ENCODE peak calls at places on chromosome 12, in five cellular contexts. One of them, this sample, is unnamed.

GRCh38 chr12:76455582-76456345 is 103.8 kb downstream of the OSBPL8 start:
- DNase-seq in cortex of kidney: no peak
- DNase-seq in nephron progenitor cell: no peak
- DNase-seq in SHP77: peak; percentile 42
- DNase-seq in AG10803: peak; percentile 91
- DNase-seq in this sample: peak; percentile 15

GRCh38 chr12:24034160-24034559 is 84.7 kb upstream of the SOX5 start:
- DNase-seq in nephron progenitor cell: peak; percentile 14
- DNase-seq in AG10803: peak; percentile 17
- DNase-seq in cortex of kidney: no peak
- DNase-seq in SHP77: no peak
- DNase-seq in this sample: no peak

GRCh38 chr12:109273354-109273753 is 35.7 kb downstream of the FOXN4 start:
- DNase-seq in cortex of kidney: no peak
- DNase-seq in nephron progenitor cell: peak; percentile 57
- DNase-seq in SHP77: peak; percentile 15
- DNase-seq in AG10803: no peak
- DNase-seq in this sample: no peak

GRCh38 chr12:108519558-108519957 is 4.5 kb downstream of the FICD start:
- DNase-seq in cortex of kidney: no peak
- DNase-seq in nephron progenitor cell: no peak
- DNase-seq in SHP77: no peak
- DNase-seq in AG10803: no peak
- DNase-seq in this sample: no peak

GRCh38 chr12:93148412-93148811 is 219.3 kb upstream of the EEA1 start:
- DNase-seq in AG10803: no peak
- DNase-seq in cortex of kidney: no peak
- DNase-seq in nephron progenitor cell: no peak
- DNase-seq in SHP77: no peak
- DNase-seq in this sample: no peak

GRCh38 chr12:65830305-65830704 is 6.0 kb downstream of the HMGA2 start:
- DNase-seq in cortex of kidney: no peak
- DNase-seq in AG10803: no peak
- DNase-seq in SHP77: no peak
- DNase-seq in nephron progenitor cell: no peak
- DNase-seq in this sample: no peak

GRCh38 chr12:124661382-124661781 is 94.0 kb upstream of the NCOR2 start:
- DNase-seq in SHP77: no peak
- DNase-seq in nephron progenitor cell: no peak
- DNase-seq in AG10803: no peak
- DNase-seq in cortex of kidney: no peak
- DNase-seq in this sample: peak; percentile 68

GRCh38 chr12:14129601-14130178 is 148.3 kb upstream of the GRIN2B start:
- DNase-seq in SHP77: no peak
- DNase-seq in cortex of kidney: no peak
- DNase-seq in nephron progenitor cell: no peak
- DNase-seq in AG10803: no peak
- DNase-seq in this sample: no peak

GRCh38 chr12:80045594-80045993 is 53.7 kb upstream of the OTOGL start:
- DNase-seq in nephron progenitor cell: no peak
- DNase-seq in cortex of kidney: no peak
- DNase-seq in AG10803: peak; percentile 70
- DNase-seq in SHP77: no peak
- DNase-seq in this sample: no peak

GRCh38 chr12:131869871-131870418 is 24.5 kb upstream of the ULK1 start:
- DNase-seq in cortex of kidney: no peak
- DNase-seq in SHP77: no peak
- DNase-seq in AG10803: peak; percentile 79
- DNase-seq in nephron progenitor cell: no peak
- DNase-seq in this sample: no peak

GRCh38 chr12:23140710-23141109 is 515.7 kb downstream of the ETNK1 start:
- DNase-seq in AG10803: no peak
- DNase-seq in cortex of kidney: no peak
- DNase-seq in nephron progenitor cell: no peak
- DNase-seq in SHP77: no peak
- DNase-seq in this sample: no peak

GRCh38 chr12:116717466-116718457 is 20.1 kb downstream of the SPRING1 start:
- DNase-seq in SHP77: peak; percentile 31
- DNase-seq in nephron progenitor cell: peak; percentile 26
- DNase-seq in cortex of kidney: no peak
- DNase-seq in AG10803: peak; percentile 72
- DNase-seq in this sample: no peak

GRCh38 chr12:118981285-118982201 is at the start of gene SRRM4:
- DNase-seq in nephron progenitor cell: peak; percentile 96
- DNase-seq in cortex of kidney: no peak
- DNase-seq in SHP77: peak; percentile 94
- DNase-seq in AG10803: no peak
- DNase-seq in this sample: peak; percentile 98

GRCh38 chr12:109752117-109753053 is 38.8 kb downstream of the FAM222A start:
- DNase-seq in AG10803: no peak
- DNase-seq in SHP77: no peak
- DNase-seq in nephron progenitor cell: no peak
- DNase-seq in cortex of kidney: no peak
- DNase-seq in this sample: peak; percentile 91

GRCh38 chr12:123976227-123976826 is 3.3 kb downstream of the ZNF664 start:
- DNase-seq in AG10803: no peak
- DNase-seq in nephron progenitor cell: no peak
- DNase-seq in cortex of kidney: no peak
- DNase-seq in SHP77: no peak
- DNase-seq in this sample: no peak

GRCh38 chr12:130685250-130685649 is 30.8 kb downstream of the RIMBP2 start:
- DNase-seq in SHP77: no peak
- DNase-seq in nephron progenitor cell: no peak
- DNase-seq in cortex of kidney: no peak
- DNase-seq in AG10803: no peak
- DNase-seq in this sample: no peak

GRCh38 chr12:47903927-47904646 is 707 bp downstream of the VDR start:
- DNase-seq in AG10803: peak; percentile 89
- DNase-seq in SHP77: no peak
- DNase-seq in cortex of kidney: no peak
- DNase-seq in nephron progenitor cell: no peak
- DNase-seq in this sample: no peak

GRCh38 chr12:131024026-131024425 is 70.3 kb downstream of the ADGRD1 start:
- DNase-seq in cortex of kidney: no peak
- DNase-seq in nephron progenitor cell: no peak
- DNase-seq in SHP77: no peak
- DNase-seq in AG10803: no peak
- DNase-seq in this sample: no peak

GRCh38 chr12:107847830-107848229 is 73.3 kb downstream of the ASCL4 start:
- DNase-seq in SHP77: no peak
- DNase-seq in nephron progenitor cell: no peak
- DNase-seq in cortex of kidney: no peak
- DNase-seq in AG10803: no peak
- DNase-seq in this sample: no peak

GRCh38 chr12:93918262-93918661 is 230.1 kb upstream of the PLXNC1 start:
- DNase-seq in nephron progenitor cell: no peak
- DNase-seq in SHP77: no peak
- DNase-seq in cortex of kidney: no peak
- DNase-seq in AG10803: peak; percentile 85
- DNase-seq in this sample: no peak

GRCh38 chr12:128783129-128783574 is 40.6 kb downstream of the SLC15A4 start:
- DNase-seq in nephron progenitor cell: no peak
- DNase-seq in cortex of kidney: no peak
- DNase-seq in AG10803: peak; percentile 23
- DNase-seq in SHP77: no peak
- DNase-seq in this sample: no peak

GRCh38 chr12:132907216-132907615 is 19.8 kb upstream of the CHFR start:
- DNase-seq in cortex of kidney: no peak
- DNase-seq in nephron progenitor cell: no peak
- DNase-seq in AG10803: no peak
- DNase-seq in SHP77: no peak
- DNase-seq in this sample: peak; percentile 20

GRCh38 chr12:109708939-109709338 is 4.7 kb upstream of the FAM222A start:
- DNase-seq in nephron progenitor cell: no peak
- DNase-seq in AG10803: no peak
- DNase-seq in cortex of kidney: no peak
- DNase-seq in SHP77: no peak
- DNase-seq in this sample: no peak

GRCh38 chr12:124233041-124233836 is 61.7 kb upstream of the RFLNA start:
- DNase-seq in AG10803: peak; percentile 91
- DNase-seq in nephron progenitor cell: no peak
- DNase-seq in cortex of kidney: no peak
- DNase-seq in SHP77: no peak
- DNase-seq in this sample: no peak

GRCh38 chr12:110857528-110857927 is 10.7 kb downstream of the CCDC63 start:
- DNase-seq in SHP77: no peak
- DNase-seq in AG10803: no peak
- DNase-seq in nephron progenitor cell: no peak
- DNase-seq in cortex of kidney: no peak
- DNase-seq in this sample: no peak

GRCh38 chr12:5584776-5585560 is 153.1 kb downstream of the NTF3 start:
- DNase-seq in cortex of kidney: no peak
- DNase-seq in nephron progenitor cell: no peak
- DNase-seq in SHP77: no peak
- DNase-seq in AG10803: no peak
- DNase-seq in this sample: no peak

GRCh38 chr12:54371328-54372112 is 7.2 kb upstream of the GPR84 start:
- DNase-seq in nephron progenitor cell: no peak
- DNase-seq in AG10803: peak; percentile 54
- DNase-seq in SHP77: peak; percentile 72
- DNase-seq in cortex of kidney: no peak
- DNase-seq in this sample: no peak